ENCODE peak calls at places on chromosomes 11 and 22, in eight cellular contexts. Y, R, O, C, E, K, W and N are unnamed samples.

GRCh38 chr11:86814775-86815174 is 14.4 kb downstream of the PRSS23 start:
- DNase-seq in Y (peak; percentile 48), R (no peak), O (no peak), C (no peak), E (no peak), K (no peak), W (no peak), N (no peak)

GRCh38 chr22:37545703-37546435 is 14.4 kb upstream of the CDC42EP1 start:
- DNase-seq in Y (peak; percentile 87), R (peak; percentile 93), O (peak; percentile 98), C (no peak), E (no peak), K (peak; percentile 98), W (peak; percentile 91), N (no peak)

GRCh38 chr11:59102259-59102765 is 4.7 kb upstream of the FAM111B start:
- DNase-seq in Y (peak; percentile 37), R (peak; percentile 90), O (peak; percentile 68), C (peak; percentile 96), E (no peak), K (peak; percentile 88), W (peak; percentile 10), N (peak; percentile 20)

GRCh38 chr11:12981879-12982531 is 27.1 kb upstream of the RASSF10 start:
- DNase-seq in Y (no peak), R (no peak), O (no peak), C (no peak), E (no peak), K (no peak), W (no peak), N (no peak)

GRCh38 chr11:106961518-106961917 is 56.8 kb downstream of the GUCY1A2 start:
- DNase-seq in Y (peak; percentile 97), R (no peak), O (no peak), C (no peak), E (no peak), K (no peak), W (peak; percentile 34), N (no peak)

GRCh38 chr11:129248618-129249017 is 56.5 kb upstream of the ARHGAP32 start:
- DNase-seq in Y (peak; percentile 79), R (no peak), O (no peak), C (no peak), E (no peak), K (no peak), W (peak; percentile 50), N (no peak)

GRCh38 chr11:61840371-61840770 is 12.3 kb downstream of the FADS2 start:
- DNase-seq in Y (no peak), R (no peak), O (no peak), C (no peak), E (no peak), K (no peak), W (no peak), N (no peak)

GRCh38 chr11:70159612-70160570 is 43.2 kb upstream of the FADD start:
- DNase-seq in Y (peak; percentile 5), R (peak; percentile 69), O (peak; percentile 87), C (no peak), E (no peak), K (peak; percentile 93), W (peak; percentile 86), N (no peak)

GRCh38 chr11:124873980-124874379 is 8.7 kb downstream of the ROBO3 start:
- DNase-seq in Y (no peak), R (no peak), O (peak; percentile 44), C (no peak), E (no peak), K (peak; percentile 64), W (no peak), N (no peak)

GRCh38 chr11:35372565-35373283 is 46.6 kb downstream of the SLC1A2 start:
- DNase-seq in Y (no peak), R (no peak), O (no peak), C (no peak), E (no peak), K (no peak), W (no peak), N (no peak)

GRCh38 chr22:36828815-36829214 is 12.0 kb upstream of the PVALB start:
- DNase-seq in Y (no peak), R (no peak), O (no peak), C (peak; percentile 16), E (no peak), K (no peak), W (no peak), N (no peak)

GRCh38 chr11:75150879-75151278 is at the start of gene SLCO2B1:
- DNase-seq in Y (no peak), R (peak; percentile 76), O (no peak), C (no peak), E (no peak), K (no peak), W (no peak), N (no peak)

GRCh38 chr11:112345708-112346107 is 85.0 kb upstream of the PLET1 start:
- DNase-seq in Y (no peak), R (peak; percentile 36), O (no peak), C (no peak), E (no peak), K (peak; percentile 68), W (no peak), N (no peak)

GRCh38 chr11:3094223-3094824 is 37.1 kb upstream of the CARS1 start:
- DNase-seq in Y (no peak), R (no peak), O (no peak), C (no peak), E (no peak), K (peak; percentile 71), W (no peak), N (no peak)

GRCh38 chr11:65381721-65382035 is 768 bp downstream of the SLC25A45 start:
- DNase-seq in Y (peak; percentile 61), R (no peak), O (no peak), C (peak; percentile 81), E (no peak), K (no peak), W (peak; percentile 66), N (no peak)

GRCh38 chr11:74577624-74578396 is 14.6 kb upstream of the POLD3 start:
- DNase-seq in Y (no peak), R (no peak), O (no peak), C (no peak), E (no peak), K (no peak), W (no peak), N (no peak)

GRCh38 chr11:1271002-1271401 is 38.4 kb downstream of the TOLLIP start:
- DNase-seq in Y (peak; percentile 13), R (no peak), O (no peak), C (no peak), E (no peak), K (no peak), W (no peak), N (no peak)

GRCh38 chr11:75598900-75599299 is 36.8 kb downstream of the SERPINH1 start:
- DNase-seq in Y (no peak), R (no peak), O (no peak), C (no peak), E (no peak), K (no peak), W (no peak), N (no peak)

GRCh38 chr11:62999649-63000048 is 14.9 kb upstream of the SLC22A6 start:
- DNase-seq in Y (no peak), R (no peak), O (no peak), C (no peak), E (no peak), K (no peak), W (peak; percentile 31), N (no peak)

GRCh38 chr11:102187416-102188125 is 77.3 kb downstream of the YAP1 start:
- DNase-seq in Y (peak; percentile 48), R (no peak), O (no peak), C (no peak), E (no peak), K (no peak), W (no peak), N (no peak)

GRCh38 chr22:40407021-40407761 is 36.8 kb downstream of the SGSM3 start:
- DNase-seq in Y (no peak), R (no peak), O (no peak), C (no peak), E (no peak), K (no peak), W (no peak), N (no peak)

GRCh38 chr11:828501-829115 is 889 bp downstream of the CRACR2B start:
- DNase-seq in Y (no peak), R (no peak), O (no peak), C (no peak), E (no peak), K (no peak), W (no peak), N (no peak)

GRCh38 chr11:134880788-134881187 is 468.7 kb upstream of the B3GAT1 start:
- DNase-seq in Y (no peak), R (no peak), O (no peak), C (no peak), E (no peak), K (no peak), W (no peak), N (no peak)

GRCh38 chr11:66311965-66312548 is 4.8 kb downstream of the CD248 start:
- DNase-seq in Y (peak; percentile 93), R (peak; percentile 98), O (peak; percentile 95), C (peak; percentile 94), E (peak; percentile 100), K (peak; percentile 98), W (peak; percentile 89), N (peak; percentile 99)

GRCh38 chr11:119976805-119977583 is 160.9 kb downstream of the TRIM29 start:
- DNase-seq in Y (no peak), R (no peak), O (no peak), C (no peak), E (no peak), K (peak; percentile 66), W (no peak), N (no peak)

GRCh38 chr11:2582958-2583604 is 116.7 kb downstream of the KCNQ1OT1 start:
- DNase-seq in Y (no peak), R (peak; percentile 39), O (peak; percentile 62), C (no peak), E (peak; percentile 39), K (peak; percentile 72), W (no peak), N (no peak)

GRCh38 chr11:124839051-124839971 is 25.9 kb upstream of the ROBO3 start:
- DNase-seq in Y (no peak), R (no peak), O (no peak), C (no peak), E (no peak), K (no peak), W (no peak), N (no peak)

GRCh38 chr22:43126506-43127165 is 16.1 kb downstream of the BIK start:
- DNase-seq in Y (peak; percentile 86), R (peak; percentile 65), O (no peak), C (no peak), E (no peak), K (no peak), W (peak; percentile 92), N (no peak)

GRCh38 chr11:60310407-60310998 is 16.6 kb upstream of the MS4A6E start:
- DNase-seq in Y (no peak), R (peak; percentile 59), O (peak; percentile 73), C (peak; percentile 65), E (no peak), K (no peak), W (no peak), N (no peak)